ENCODE peak calls at places on chromosomes 12 and 14, in four cellular contexts. I is psoas muscle, J is kidney epithelial cell, G is Caco-2. Y is an unnamed sample.
A peak's percentile ranks its signal among the peaks of the same experiment; 100 is the strongest.

GRCh38 chr14:68966872-68967301 is 12.2 kb downstream of the ACTN1 start:
- DNase-seq in I (no peak), J (no peak), G (no peak), Y (peak; percentile 55)

GRCh38 chr12:65196762-65197567 is 27.6 kb downstream of the LEMD3 start:
- DNase-seq in I (no peak), J (no peak), G (no peak), Y (no peak)

GRCh38 chr12:5808956-5809355 is 136.1 kb downstream of the ANO2 start:
- DNase-seq in I (no peak), J (peak; percentile 95), G (no peak), Y (no peak)

GRCh38 chr14:34355584-34356266 is 106.3 kb downstream of the SPTSSA start:
- DNase-seq in I (no peak), J (peak; percentile 73), G (no peak), Y (no peak)

GRCh38 chr12:41368006-41368405 is 179.9 kb downstream of the PDZRN4 start:
- DNase-seq in I (no peak), J (no peak), G (no peak), Y (no peak)

GRCh38 chr12:105590571-105590970 is 260.1 kb downstream of the C12orf75 start:
- DNase-seq in I (no peak), J (no peak), G (no peak), Y (no peak)

GRCh38 chr12:67357726-67358125 is 88.6 kb downstream of the CAND1 start:
- DNase-seq in I (no peak), J (no peak), G (no peak), Y (no peak)

GRCh38 chr14:63011609-63012008 is 33.6 kb downstream of the KCNH5 start:
- DNase-seq in I (no peak), J (no peak), G (no peak), Y (no peak)

GRCh38 chr12:106868982-106869381 is 86.7 kb upstream of the TMEM263 start:
- DNase-seq in I (no peak), J (no peak), G (no peak), Y (no peak)

GRCh38 chr14:92462568-92462967 is 51.0 kb upstream of the RIN3 start:
- DNase-seq in I (no peak), J (no peak), G (no peak), Y (no peak)

GRCh38 chr12:124517260-124518050 is 50.0 kb downstream of the NCOR2 start:
- DNase-seq in I (peak; percentile 69), J (no peak), G (no peak), Y (peak; percentile 67)

GRCh38 chr12:68610435-68611093 is at the start of gene RAP1B:
- DNase-seq in I (peak; percentile 88), J (peak; percentile 43), G (peak; percentile 91), Y (peak; percentile 65)

GRCh38 chr14:63993992-63994391 is 141.2 kb downstream of the SYNE2 start:
- DNase-seq in I (no peak), J (no peak), G (no peak), Y (no peak)

GRCh38 chr12:131836193-131836592 is 8.0 kb downstream of the MMP17 start:
- DNase-seq in I (no peak), J (no peak), G (no peak), Y (no peak)

GRCh38 chr12:106106892-106107291 is 31.9 kb downstream of the NUAK1 start:
- DNase-seq in I (no peak), J (no peak), G (peak; percentile 72), Y (no peak)

GRCh38 chr12:130956009-130956408 is 2.3 kb downstream of the ADGRD1 start:
- DNase-seq in I (no peak), J (no peak), G (no peak), Y (no peak)

GRCh38 chr12:104372048-104372720 is 68.6 kb downstream of the EID3 start:
- DNase-seq in I (no peak), J (no peak), G (no peak), Y (no peak)

GRCh38 chr14:72611506-72611905 is 282.4 kb downstream of the DPF3 start:
- DNase-seq in I (no peak), J (no peak), G (no peak), Y (no peak)

GRCh38 chr12:123973552-123974341 is 732 bp downstream of the ZNF664 start:
- DNase-seq in I (peak; percentile 54), J (no peak), G (peak; percentile 53), Y (no peak)

GRCh38 chr14:29236401-29236800 is 469.8 kb downstream of the FOXG1 start:
- DNase-seq in I (no peak), J (no peak), G (no peak), Y (no peak)

GRCh38 chr12:42372154-42372791 is 46.3 kb downstream of the PPHLN1 start:
- DNase-seq in I (no peak), J (no peak), G (no peak), Y (peak; percentile 19)

GRCh38 chr14:50343424-50343823 is 31.3 kb downstream of the DMAC2L start:
- DNase-seq in I (no peak), J (no peak), G (no peak), Y (no peak)

GRCh38 chr14:67636361-67636919 is 16.7 kb downstream of the ARG2 start:
- DNase-seq in I (no peak), J (no peak), G (no peak), Y (no peak)

GRCh38 chr12:89060133-89060532 is 292.2 kb downstream of the DUSP6 start:
- DNase-seq in I (no peak), J (no peak), G (no peak), Y (no peak)

GRCh38 chr12:51926718-51927117 is 19.4 kb downstream of the ACVRL1 start:
- DNase-seq in I (no peak), J (no peak), G (peak; percentile 69), Y (no peak)

GRCh38 chr14:63964063-63964462 is 111.3 kb downstream of the SYNE2 start:
- DNase-seq in I (no peak), J (no peak), G (no peak), Y (peak; percentile 55)

GRCh38 chr14:98077176-98077575 is 1194.8 kb downstream of the BCL11B start:
- DNase-seq in I (no peak), J (no peak), G (no peak), Y (no peak)

GRCh38 chr14:31229638-31230229 is 22.1 kb upstream of the HECTD1 start:
- DNase-seq in I (peak; percentile 56), J (peak; percentile 91), G (peak; percentile 95), Y (peak; percentile 99)

GRCh38 chr14:91867316-91867988 is at the start of gene TC2N:
- DNase-seq in I (no peak), J (no peak), G (no peak), Y (no peak)

GRCh38 chr14:52412426-52412825 is 98.3 kb downstream of the PTGER2 start:
- DNase-seq in I (no peak), J (no peak), G (no peak), Y (no peak)

GRCh38 chr12:47767197-47767724 is 5.8 kb upstream of the SLC48A1 start:
- DNase-seq in I (no peak), J (no peak), G (peak; percentile 68), Y (no peak)

GRCh38 chr12:14239350-14239934 is 126.0 kb upstream of the ATF7IP start:
- DNase-seq in I (peak; percentile 16), J (no peak), G (peak; percentile 85), Y (no peak)

GRCh38 chr12:91931110-91931509 is 214.5 kb downstream of the BTG1 start:
- DNase-seq in I (no peak), J (no peak), G (no peak), Y (peak; percentile 99)

DNA sequence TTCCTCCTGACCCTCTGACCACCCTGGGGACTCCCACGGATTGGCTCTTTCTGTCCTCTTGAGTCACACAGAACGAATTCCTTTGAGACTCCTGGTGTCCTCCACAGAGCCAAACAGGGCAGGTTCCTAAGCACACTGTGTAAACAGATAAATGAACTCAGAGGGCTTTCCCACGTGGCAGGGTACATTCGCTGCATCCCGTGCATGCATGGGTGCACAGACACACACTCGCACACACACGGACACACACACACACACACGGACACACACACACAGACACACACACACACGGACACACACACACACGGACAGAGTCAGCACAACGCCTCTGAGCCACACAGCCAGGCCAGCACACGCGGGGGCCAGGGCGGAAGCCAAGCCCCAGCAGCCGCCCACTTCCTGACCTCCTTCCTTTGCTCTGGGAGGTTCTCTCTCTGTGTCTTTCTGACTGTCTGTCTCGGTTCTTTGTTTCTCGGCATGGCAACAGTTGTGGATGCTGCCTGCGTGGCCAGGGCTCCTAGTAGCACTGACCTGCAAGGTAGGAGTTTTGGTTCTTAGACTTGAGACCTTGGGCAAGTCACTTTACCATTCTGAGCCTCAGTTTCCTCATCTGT is 706 bp downstream of the CRACR2A start:
- DNase-seq in I (peak; percentile 63), J (peak; percentile 58), G (peak; percentile 69), Y (no peak)
- H3K4me3 ChIP-seq in I (peak overlapping the region; percentile 55), J (peak overlapping the region; percentile 32), G (peak overlapping the region; percentile 67), Y (no peak overlapping the region)

GRCh38 chr14:65110525-65110924 is 8.2 kb upstream of the MAX start:
- DNase-seq in I (no peak), J (no peak), G (no peak), Y (no peak)
- TF ChIP-seq CTCF in I (no peak), J (no peak), G (no peak), Y (no peak)

GRCh38 chr14:74019743-74020142 is 594 bp downstream of the BBOF1 start:
- DNase-seq in I (no peak), J (no peak), G (no peak), Y (no peak)

GRCh38 chr14:74015965-74016364 is 3.1 kb downstream of the ENTPD5 start:
- DNase-seq in I (no peak), J (no peak), G (no peak), Y (no peak)

GRCh38 chr14:74019408-74019714 is 212 bp downstream of the BBOF1 start:
- DNase-seq in I (no peak), J (no peak), G (no peak), Y (no peak)

GRCh38 chr14:74018029-74018703 is 922 bp downstream of the ENTPD5 start:
- DNase-seq in I (no peak), J (no peak), G (no peak), Y (no peak)

GRCh38 chr14:74018704-74019407 is at the start of the genes BBOF1 and ENTPD5:
- DNase-seq in I (peak; percentile 88), J (no peak), G (peak; percentile 86), Y (no peak)
- H3K4me3 ChIP-seq in I (peak within 1 kb of the TSS; percentile 97), J (peak within 1 kb of the TSS; percentile 83), G (peak within 1 kb of the TSS; percentile 51), Y (peak within 1 kb of the TSS; percentile 92)

DNA sequence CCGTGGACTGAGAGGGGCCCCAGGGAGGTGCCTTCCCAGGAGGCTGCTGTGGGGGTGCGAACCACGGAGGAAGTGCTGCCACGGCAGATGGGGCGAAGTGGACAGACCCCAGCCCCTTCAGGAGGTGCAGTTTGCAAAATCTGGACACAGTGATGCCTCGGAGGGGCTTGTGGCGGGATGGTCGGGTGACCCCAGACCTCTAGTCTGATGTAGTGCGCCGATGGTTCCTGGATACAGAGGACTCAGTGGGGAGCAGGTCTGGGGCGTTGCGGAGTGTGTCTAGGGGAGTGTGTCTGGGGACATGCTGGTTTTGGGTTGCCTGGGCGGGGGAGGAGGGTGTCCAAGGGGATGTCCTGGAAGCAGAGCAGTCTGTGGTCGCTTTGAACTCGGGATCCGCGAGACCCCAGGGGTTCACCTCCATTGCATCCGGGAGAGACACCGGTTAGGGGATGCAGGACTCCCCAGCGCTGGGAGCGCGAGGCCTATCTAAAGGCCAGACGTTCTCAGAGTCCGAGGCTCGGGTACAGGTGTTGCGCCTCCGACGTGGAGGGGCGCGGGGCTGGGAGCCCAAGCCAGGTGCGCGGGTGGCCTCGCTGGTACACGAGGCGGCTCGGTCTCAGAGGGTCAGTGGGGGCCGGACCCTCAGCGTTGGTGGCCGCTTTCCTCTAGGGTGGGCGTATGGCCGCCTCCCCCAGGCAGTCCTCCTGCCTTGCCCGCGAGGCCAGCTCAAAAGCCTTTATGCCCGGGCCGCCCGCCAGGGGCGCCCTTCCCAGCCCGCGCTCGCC is 73.3 kb downstream of the DIO3 start:
- DNase-seq in I (no peak), J (no peak), G (no peak), Y (no peak)
- TF ChIP-seq CTCF in I (no peak), J (no peak), G (no peak), Y (no peak)